ENCODE peak calls at places on chromosomes 16 and 17, in five cellular contexts. C is Peyer's patch, Z is Calu3, N is cardiac muscle cell, G is AG08395. P is an unnamed sample.

GRCh38 chr16:86751081-86752030 is 173.0 kb downstream of the FOXL1 start:
- DNase-seq in C (peak; percentile 37), Z (no peak), N (no peak), G (peak; percentile 85), P (no peak)

GRCh38 chr16:82769845-82770244 is 143.1 kb downstream of the CDH13 start:
- DNase-seq in C (no peak), Z (no peak), N (no peak), G (no peak), P (no peak)

GRCh38 chr17:49616546-49617205 is 41.0 kb downstream of the NXPH3 start:
- DNase-seq in C (no peak), Z (no peak), N (no peak), G (peak; percentile 79), P (peak; percentile 64)

GRCh38 chr17:28247671-28248556 is 71.1 kb upstream of the TMEM97 start:
- DNase-seq in C (no peak), Z (no peak), N (no peak), G (no peak), P (no peak)

GRCh38 chr16:23486480-23486879 is 23.8 kb downstream of the GGA2 start:
- DNase-seq in C (no peak), Z (no peak), N (no peak), G (no peak), P (no peak)

GRCh38 chr16:29958756-29959155 is 3.1 kb upstream of the TMEM219 start:
- DNase-seq in C (no peak), Z (no peak), N (no peak), G (no peak), P (no peak)

GRCh38 chr16:57810197-57811024 is 8.1 kb upstream of the KIFC3 start:
- DNase-seq in C (peak; percentile 87), Z (peak; percentile 94), N (no peak), G (peak; percentile 87), P (peak; percentile 87)

GRCh38 chr17:6638046-6638908 is 2.2 kb downstream of the KIAA0753 start:
- DNase-seq in C (no peak), Z (no peak), N (no peak), G (no peak), P (no peak)

GRCh38 chr16:75248142-75248535 is 3.3 kb downstream of the BCAR1 start:
- DNase-seq in C (no peak), Z (no peak), N (no peak), G (no peak), P (no peak)

GRCh38 chr17:72591500-72592241 is 470.9 kb downstream of the SOX9 start:
- DNase-seq in C (peak; percentile 59), Z (no peak), N (peak; percentile 34), G (peak; percentile 15), P (no peak)

GRCh38 chr17:57853695-57854094 is 3.9 kb upstream of the MRPS23 start:
- DNase-seq in C (peak; percentile 60), Z (no peak), N (no peak), G (no peak), P (no peak)

GRCh38 chr17:65277576-65277975 is 140.4 kb downstream of the RGS9 start:
- DNase-seq in C (no peak), Z (no peak), N (no peak), G (peak; percentile 58), P (no peak)

GRCh38 chr16:17590711-17591654 is 120.2 kb upstream of the XYLT1 start:
- DNase-seq in C (no peak), Z (no peak), N (no peak), G (no peak), P (no peak)

GRCh38 chr16:12315330-12316138 is 339.0 kb downstream of the SNX29 start:
- DNase-seq in C (no peak), Z (peak; percentile 47), N (no peak), G (no peak), P (no peak)

GRCh38 chr16:85303354-85303883 is 191.1 kb upstream of the CIBAR2 start:
- DNase-seq in C (peak; percentile 77), Z (peak; percentile 84), N (peak; percentile 68), G (no peak), P (no peak)

GRCh38 chr17:81476635-81477034 is 36.0 kb downstream of the ACTG1 start:
- DNase-seq in C (no peak), Z (no peak), N (no peak), G (no peak), P (no peak)

GRCh38 chr17:13508916-13509315 is 92.8 kb downstream of the HS3ST3A1 start:
- DNase-seq in C (no peak), Z (no peak), N (no peak), G (no peak), P (no peak)

GRCh38 chr17:2233441-2233947 is 70.1 kb downstream of the SMG6 start:
- DNase-seq in C (no peak), Z (no peak), N (no peak), G (peak; percentile 62), P (peak; percentile 82)